ENCODE peak calls at places on chromosomes 6 and 20, in five cellular contexts. J is GM12878, W is HepG2, H is A549, I is K562. K is an unnamed sample.

GRCh38 chr20:44733341-44734069 is 12.2 kb upstream of the KCNK15 start:
- DNase-seq in W (peak), J (no peak), I (peak), H (peak), K (peak)

GRCh38 chr6:112018619-112019416 is 35.1 kb upstream of the CCN6 start:
- DNase-seq in I (no peak), H (no peak), W (peak), J (no peak), K (no peak)

GRCh38 chr20:61661025-61661424 is 404.7 kb downstream of the TAF4 start:
- DNase-seq in I (no peak), H (no peak), W (no peak), J (no peak), K (no peak)

GRCh38 chr6:23524556-23524955 is 601.5 kb upstream of the NRSN1 start:
- DNase-seq in J (no peak), W (no peak), H (no peak), I (no peak), K (no peak)

GRCh38 chr6:152863618-152864326 is 113.2 kb downstream of the VIP start:
- DNase-seq in W (peak), J (peak), I (peak), H (peak), K (peak)

GRCh38 chr20:51648571-51648947 is 106.0 kb upstream of the NFATC2 start:
- DNase-seq in W (no peak), H (no peak), J (no peak), I (no peak), K (no peak)

GRCh38 chr20:59771506-59772372 is 161.7 kb downstream of the SYCP2 start:
- DNase-seq in J (no peak), H (no peak), W (no peak), I (no peak), K (no peak)

GRCh38 chr20:46572181-46572580 is 21.7 kb upstream of the OCSTAMP start:
- DNase-seq in W (no peak), I (no peak), J (no peak), H (no peak), K (no peak)

GRCh38 chr20:47241345-47241781 is 115.1 kb downstream of the ZMYND8 start:
- DNase-seq in H (no peak), W (no peak), J (no peak), I (no peak), K (no peak)

DNA sequence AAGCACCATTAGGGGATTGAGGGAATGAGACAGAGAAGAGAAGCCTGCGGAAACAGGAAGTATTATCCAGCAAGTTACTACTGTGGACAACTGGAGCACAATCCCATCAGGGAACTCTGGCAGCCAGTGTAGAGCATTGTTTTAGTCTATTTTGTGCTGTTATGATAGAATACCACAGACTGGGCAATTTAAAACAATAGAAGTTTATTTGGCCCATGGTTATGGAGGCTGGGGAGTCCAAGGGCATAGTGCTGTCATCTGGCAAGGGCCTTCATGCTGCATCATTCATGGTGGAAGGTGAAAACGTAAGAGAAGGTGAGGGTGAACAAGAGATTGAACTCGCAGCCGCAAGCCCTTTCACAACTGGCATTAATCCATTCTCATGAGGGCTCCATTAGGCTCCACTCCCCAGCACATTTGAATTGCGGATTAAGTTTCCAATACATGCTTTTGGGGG is 43.5 kb upstream of the SLC9A8 start:
- DNase-seq in I (no peak), J (no peak), W (no peak), H (no peak), K (no peak)
- H3K27ac ChIP-seq in I (no peak), J (no peak), W (peak), H (peak), K (peak)

DNA sequence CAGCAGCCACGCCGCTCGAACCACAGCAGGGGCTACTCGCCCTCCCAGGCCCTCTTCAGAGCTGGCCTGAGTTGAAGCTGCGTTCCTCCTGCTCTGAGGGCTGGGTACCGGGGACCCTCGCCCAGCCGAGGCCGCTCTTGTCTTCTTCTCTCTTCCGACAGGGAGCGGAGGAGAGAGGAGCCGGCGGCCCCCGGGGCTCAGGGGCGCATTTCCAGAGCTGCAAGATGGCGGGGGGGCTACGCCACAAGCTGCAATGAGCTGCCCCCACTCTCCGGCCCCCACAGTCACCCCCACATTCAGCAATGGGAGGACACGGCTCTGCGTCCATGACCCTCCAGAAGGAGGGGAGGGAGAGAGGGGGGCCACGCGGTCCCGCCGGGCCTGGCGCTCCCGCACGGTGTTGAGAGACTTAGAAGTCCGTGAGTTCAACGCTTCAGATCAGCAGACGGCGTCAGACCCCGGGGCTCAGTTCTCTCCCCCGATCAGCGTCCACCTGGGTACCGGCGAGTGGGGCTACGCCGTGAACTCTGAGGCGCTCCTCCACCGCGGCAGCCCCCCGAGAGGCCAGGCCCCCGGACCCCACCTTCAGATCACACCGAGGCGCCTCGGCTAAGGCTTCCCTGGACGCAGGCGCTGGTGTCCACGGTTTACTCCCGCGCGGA is 31.6 kb downstream of the SLC2A4RG start:
- DNase-seq in W (no peak), H (no peak), I (no peak), J (no peak), K (no peak)
- TF ChIP-seq JUNB in W (no peak), H (no peak), I (no peak), J (no peak), K (no peak)

DNA sequence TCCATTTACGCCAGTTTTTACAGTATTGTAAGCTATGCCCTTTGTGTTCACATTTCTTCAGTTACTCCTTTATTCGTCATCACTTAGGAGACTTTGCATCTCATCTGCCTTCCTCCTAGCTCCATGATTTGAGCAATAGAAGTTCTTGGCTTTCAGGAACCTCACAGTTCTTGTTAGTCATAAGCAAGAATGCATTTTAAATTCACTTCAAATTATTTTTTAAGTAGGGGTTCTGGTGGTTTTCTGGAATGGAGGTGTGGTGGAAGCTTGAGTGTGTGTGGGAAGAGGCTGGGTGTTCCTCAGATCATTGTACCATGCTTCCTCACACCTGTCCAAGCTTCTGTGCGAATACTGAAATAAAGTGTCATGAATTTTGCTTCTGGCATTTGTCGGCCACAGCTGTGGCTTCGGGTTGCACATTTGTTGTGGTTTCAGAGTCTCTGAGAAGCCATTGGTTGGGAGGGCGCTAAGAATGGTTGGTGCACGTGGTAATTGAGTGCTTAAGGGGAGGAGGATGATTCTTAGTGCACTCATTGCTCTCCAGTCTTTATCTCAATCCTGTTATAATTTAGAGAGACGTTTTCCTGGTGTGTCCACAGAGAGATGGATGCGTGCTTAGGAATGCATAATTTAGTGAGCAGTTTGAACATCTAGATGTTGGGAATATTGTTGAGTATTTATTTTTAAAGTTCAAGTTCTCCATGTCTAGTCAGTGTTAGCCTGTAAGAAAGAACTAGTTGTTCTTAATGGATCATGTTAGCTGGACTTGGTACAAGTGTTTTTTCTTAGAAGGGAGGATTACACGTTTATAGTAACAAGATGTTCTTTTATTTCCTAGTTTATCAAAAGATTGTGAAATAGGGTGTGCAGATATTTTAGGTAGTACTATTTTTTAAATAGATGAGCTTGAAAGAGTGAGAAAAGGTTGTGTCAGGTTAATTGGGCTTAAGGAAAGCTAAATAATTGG is 31.9 kb downstream of the FOXO3 start:
- DNase-seq in H (no peak), J (peak), W (no peak), I (peak), K (peak)
- H3K27ac ChIP-seq in H (peak), J (peak), W (no peak), I (no peak), K (no peak)

DNA sequence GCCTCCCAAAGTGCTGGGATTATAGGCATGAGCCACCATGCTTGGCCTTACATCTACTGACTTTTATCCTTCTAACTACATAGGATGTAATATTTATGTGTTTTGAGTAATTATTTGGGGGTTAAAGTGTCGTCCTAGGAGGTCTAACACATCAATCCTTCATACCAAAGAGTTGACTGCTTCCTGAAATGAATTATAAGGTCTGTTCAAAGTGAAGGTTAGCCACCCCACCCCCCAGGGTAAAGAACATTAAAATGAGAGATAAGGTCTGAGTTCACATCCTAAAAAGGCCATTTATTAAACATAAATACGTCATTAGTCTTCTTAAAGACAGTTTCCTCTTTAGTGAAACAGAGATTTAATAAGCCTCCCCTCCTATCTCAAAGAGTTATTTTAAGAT is 33.8 kb downstream of the TNFAIP3 start:
- DNase-seq in J (no peak), H (no peak), I (no peak), W (no peak), K (no peak)
- TF ChIP-seq JUNB in J (no peak), H (no peak), I (no peak), W (no peak), K (no peak)

GRCh38 chr20:39954585-39954984 is 734.5 kb downstream of the MAFB start:
- DNase-seq in H (no peak), W (no peak), I (no peak), J (no peak), K (no peak)
- H3K27ac ChIP-seq in H (no peak), W (no peak), I (no peak), J (no peak), K (no peak)